ENCODE peak calls at places on chromosomes 6 and 20, in ten cellular contexts. I, B, J, G, A, D, H, T, N and M are unnamed samples.

GRCh38 chr6:124040655-124041054 is 237.0 kb downstream of the NKAIN2 start:
- DNase-seq in H (no peak), I (no peak), D (no peak), A (no peak), J (peak), T (no peak), B (no peak), N (no peak), G (no peak), M (no peak)

GRCh38 chr20:58439974-58440767 is 51.1 kb downstream of the VAPB start:
- DNase-seq in H (no peak), J (no peak), B (no peak), T (no peak), N (no peak), A (no peak), D (no peak), G (peak), I (no peak), M (no peak)

GRCh38 chr6:85641522-85641915 is 1.2 kb downstream of the SYNCRIP start:
- DNase-seq in N (no peak), A (no peak), H (no peak), G (peak), T (no peak), D (no peak), J (no peak), B (no peak), I (peak), M (no peak)

GRCh38 chr6:33787954-33788693 is 806 bp downstream of the LEMD2 start:
- DNase-seq in J (peak), G (peak), I (peak), B (peak), N (peak), A (no peak), T (peak), H (peak), D (peak), M (peak)

GRCh38 chr6:155530219-155530834 is 74.7 kb upstream of the NOX3 start:
- DNase-seq in G (peak), N (no peak), H (no peak), I (peak), T (peak), B (no peak), D (no peak), A (no peak), J (peak), M (no peak)

GRCh38 chr6:85569323-85569722 is 24.3 kb downstream of the SNX14 start:
- DNase-seq in I (no peak), A (no peak), T (no peak), D (no peak), N (no peak), G (peak), B (no peak), J (no peak), H (no peak), M (no peak)

GRCh38 chr6:73606428-73606827 is 47.4 kb downstream of the SLC17A5 start:
- DNase-seq in N (no peak), A (no peak), J (no peak), B (no peak), T (peak), I (no peak), G (no peak), D (no peak), H (no peak), M (no peak)

GRCh38 chr6:1390071-1390804 is 862 bp downstream of the FOXF2 start:
- DNase-seq in D (no peak), T (peak), J (peak), N (peak), B (no peak), G (peak), I (no peak), A (no peak), H (no peak), M (no peak)

GRCh38 chr20:20203784-20204183 is 151.5 kb downstream of the CFAP61 start:
- DNase-seq in N (no peak), A (no peak), D (no peak), I (no peak), H (no peak), B (no peak), T (no peak), G (no peak), J (peak), M (no peak)

GRCh38 chr6:6803180-6803978 is 214.9 kb downstream of the LY86 start:
- DNase-seq in B (no peak), G (no peak), A (no peak), N (no peak), J (no peak), T (no peak), I (no peak), D (no peak), H (no peak), M (peak)

GRCh38 chr20:25507385-25508082 is 77.8 kb downstream of the NINL start:
- DNase-seq in T (no peak), G (no peak), N (no peak), I (no peak), D (no peak), H (no peak), B (no peak), A (no peak), J (no peak), M (no peak)

GRCh38 chr6:150410906-150411305 is 42.1 kb downstream of the IYD start:
- DNase-seq in A (no peak), B (no peak), J (no peak), T (no peak), D (no peak), N (no peak), H (no peak), I (no peak), G (peak), M (no peak)

GRCh38 chr6:11120273-11121005 is 8.9 kb upstream of the ERVFRD-1 start:
- DNase-seq in B (no peak), H (no peak), N (no peak), G (peak), T (peak), A (no peak), I (no peak), D (no peak), J (peak), M (no peak)

GRCh38 chr20:53413188-53413631 is 180.4 kb downstream of the ZNF217 start:
- DNase-seq in J (no peak), B (no peak), H (no peak), N (peak), I (peak), G (no peak), D (peak), A (no peak), T (peak), M (peak)

GRCh38 chr6:2947424-2947823 is 23.9 kb downstream of the SERPINB6 start:
- DNase-seq in A (no peak), T (no peak), G (no peak), I (no peak), D (no peak), N (no peak), B (no peak), H (no peak), J (no peak), M (peak)

GRCh38 chr20:44560229-44560628 is 22.1 kb upstream of the PKIG start:
- DNase-seq in D (no peak), H (no peak), J (no peak), B (no peak), T (no peak), A (no peak), G (no peak), I (no peak), N (no peak), M (no peak)

GRCh38 chr6:29678114-29678513 is 2.8 kb downstream of the ZFP57 start:
- DNase-seq in N (no peak), B (no peak), A (no peak), I (no peak), T (no peak), J (no peak), G (no peak), D (no peak), H (no peak), M (no peak)

GRCh38 chr6:27478141-27478705 is 5.3 kb upstream of the ZNF184 start:
- DNase-seq in I (peak), D (no peak), N (no peak), H (no peak), J (no peak), A (no peak), G (peak), B (no peak), T (no peak), M (peak)

GRCh38 chr6:153790881-153791473 is 248.1 kb upstream of the OPRM1 start:
- DNase-seq in D (no peak), I (peak), N (peak), B (no peak), J (no peak), A (no peak), G (no peak), T (peak), H (no peak), M (no peak)

GRCh38 chr6:22457986-22458385 is 111.4 kb upstream of the HDGFL1 start:
- DNase-seq in G (peak), N (no peak), D (no peak), I (no peak), T (no peak), H (no peak), B (no peak), A (no peak), J (no peak), M (no peak)

GRCh38 chr20:51628533-51629398 is 86.2 kb upstream of the NFATC2 start:
- DNase-seq in D (no peak), N (no peak), H (no peak), T (no peak), G (peak), A (no peak), I (no peak), B (no peak), J (no peak), M (no peak)

GRCh38 chr6:57021086-57021720 is 25.3 kb upstream of the KIAA1586 start:
- DNase-seq in H (no peak), D (no peak), T (peak), J (peak), N (no peak), B (no peak), I (peak), G (peak), A (no peak), M (no peak)

GRCh38 chr20:36153754-36154695 is 515 bp upstream of the EPB41L1 start:
- DNase-seq in G (peak), H (peak), N (peak), D (peak), I (peak), J (peak), T (peak), B (peak), A (peak), M (peak)

GRCh38 chr6:49423817-49424216 is 39.2 kb downstream of the MMUT start:
- DNase-seq in H (no peak), B (no peak), J (peak), A (no peak), N (no peak), G (peak), T (peak), I (peak), D (no peak), M (no peak)

GRCh38 chr6:3370361-3371221 is 86.3 kb downstream of the SLC22A23 start:
- DNase-seq in A (no peak), H (no peak), D (no peak), G (no peak), T (no peak), I (no peak), N (no peak), B (no peak), J (no peak), M (no peak)

GRCh38 chr20:53642196-53643030 is 48.8 kb upstream of the ZNF217 start:
- DNase-seq in A (peak), H (no peak), I (peak), G (peak), B (no peak), N (no peak), D (no peak), J (no peak), T (no peak), M (peak)

GRCh38 chr6:148177589-148178233 is 164.9 kb upstream of the SASH1 start:
- DNase-seq in J (peak), A (peak), D (peak), B (peak), H (no peak), T (peak), N (no peak), I (peak), G (peak), M (peak)

GRCh38 chr6:134943567-134944111 is 6.3 kb downstream of the ALDH8A1 start:
- DNase-seq in B (no peak), G (no peak), N (no peak), D (no peak), I (no peak), H (no peak), J (no peak), T (no peak), A (no peak), M (no peak)

GRCh38 chr20:25025986-25026605 is 31.8 kb downstream of the ACSS1 start:
- DNase-seq in T (no peak), H (no peak), G (no peak), J (no peak), I (no peak), A (no peak), D (no peak), N (no peak), B (peak), M (no peak)

GRCh38 chr6:33860706-33861474 is 57.1 kb upstream of the MLN start:
- DNase-seq in A (no peak), I (no peak), D (no peak), J (no peak), G (peak), T (peak), B (no peak), H (no peak), N (peak), M (peak)

GRCh38 chr6:116680880-116681672 is at the start of gene KPNA5:
- DNase-seq in G (peak), B (peak), J (peak), D (peak), I (peak), H (peak), A (peak), T (peak), N (peak), M (peak)

GRCh38 chr6:161439093-161439492 is 165.2 kb upstream of the AGPAT4 start:
- DNase-seq in N (no peak), H (no peak), A (peak), J (peak), I (no peak), T (peak), G (peak), B (peak), D (peak), M (no peak)